ENCODE peak calls at places on chromosomes 13 and 19, in six cellular contexts. One of them, this sample, is unnamed.

GRCh38 chr13:43389573-43389972 is 366.2 kb downstream of the DNAJC15 start:
- DNase-seq in left ventricle myocardium inferior: no peak
- DNase-seq in left lung: no peak
- DNase-seq in endothelial cell of umbilical vein: no peak
- DNase-seq in A549: no peak
- DNase-seq in CD8-positive, alpha-beta T cell: no peak
- DNase-seq in this sample: no peak

GRCh38 chr13:27425918-27426630 is 1.7 kb downstream of the GTF3A start:
- DNase-seq in CD8-positive, alpha-beta T cell: peak; percentile 83
- DNase-seq in left ventricle myocardium inferior: peak; percentile 59
- DNase-seq in endothelial cell of umbilical vein: peak; percentile 84
- DNase-seq in A549: peak; percentile 80
- DNase-seq in left lung: peak; percentile 86
- DNase-seq in this sample: peak; percentile 92

GRCh38 chr13:44876782-44877324 is 112.4 kb downstream of the NUFIP1 start:
- DNase-seq in endothelial cell of umbilical vein: no peak
- DNase-seq in left lung: no peak
- DNase-seq in left ventricle myocardium inferior: no peak
- DNase-seq in A549: peak; percentile 26
- DNase-seq in CD8-positive, alpha-beta T cell: no peak
- DNase-seq in this sample: no peak

GRCh38 chr19:51777570-51778460 is 16.8 kb downstream of the FPR2 start:
- DNase-seq in left ventricle myocardium inferior: peak; percentile 67
- DNase-seq in left lung: no peak
- DNase-seq in endothelial cell of umbilical vein: peak; percentile 52
- DNase-seq in CD8-positive, alpha-beta T cell: peak; percentile 51
- DNase-seq in A549: peak; percentile 85
- DNase-seq in this sample: peak; percentile 84

GRCh38 chr19:3095375-3096191 is 1.4 kb downstream of the GNA11 start:
- DNase-seq in A549: no peak
- DNase-seq in CD8-positive, alpha-beta T cell: peak; percentile 58
- DNase-seq in left lung: peak; percentile 76
- DNase-seq in endothelial cell of umbilical vein: no peak
- DNase-seq in left ventricle myocardium inferior: no peak
- DNase-seq in this sample: peak; percentile 77

GRCh38 chr13:101019126-101019525 is 344.5 kb upstream of the TMTC4 start:
- DNase-seq in left lung: no peak
- DNase-seq in endothelial cell of umbilical vein: no peak
- DNase-seq in A549: no peak
- DNase-seq in CD8-positive, alpha-beta T cell: no peak
- DNase-seq in left ventricle myocardium inferior: no peak
- DNase-seq in this sample: no peak

GRCh38 chr19:33756177-33756576 is 40.5 kb upstream of the KCTD15 start:
- DNase-seq in left lung: no peak
- DNase-seq in CD8-positive, alpha-beta T cell: no peak
- DNase-seq in left ventricle myocardium inferior: no peak
- DNase-seq in endothelial cell of umbilical vein: no peak
- DNase-seq in A549: no peak
- DNase-seq in this sample: no peak

GRCh38 chr13:105410602-105411001 is 1124.9 kb downstream of the EFNB2 start:
- DNase-seq in A549: peak; percentile 45
- DNase-seq in endothelial cell of umbilical vein: peak; percentile 52
- DNase-seq in left lung: peak; percentile 79
- DNase-seq in CD8-positive, alpha-beta T cell: no peak
- DNase-seq in left ventricle myocardium inferior: peak; percentile 47
- DNase-seq in this sample: peak; percentile 75

GRCh38 chr13:114112826-114113322 is 19.5 kb downstream of the RASA3 start:
- DNase-seq in CD8-positive, alpha-beta T cell: no peak
- DNase-seq in endothelial cell of umbilical vein: no peak
- DNase-seq in left lung: no peak
- DNase-seq in A549: no peak
- DNase-seq in left ventricle myocardium inferior: no peak
- DNase-seq in this sample: peak; percentile 63

GRCh38 chr19:49746206-49746958 is 16.7 kb downstream of the TSKS start:
- DNase-seq in endothelial cell of umbilical vein: peak; percentile 70
- DNase-seq in A549: peak; percentile 85
- DNase-seq in left ventricle myocardium inferior: peak; percentile 38
- DNase-seq in CD8-positive, alpha-beta T cell: no peak
- DNase-seq in left lung: peak; percentile 87
- DNase-seq in this sample: peak; percentile 83

GRCh38 chr19:36573948-36574726 is 1.0 kb upstream of the ZNF529 start:
- DNase-seq in endothelial cell of umbilical vein: peak; percentile 49
- DNase-seq in CD8-positive, alpha-beta T cell: no peak
- DNase-seq in left lung: no peak
- DNase-seq in left ventricle myocardium inferior: no peak
- DNase-seq in A549: no peak
- DNase-seq in this sample: no peak

DNA sequence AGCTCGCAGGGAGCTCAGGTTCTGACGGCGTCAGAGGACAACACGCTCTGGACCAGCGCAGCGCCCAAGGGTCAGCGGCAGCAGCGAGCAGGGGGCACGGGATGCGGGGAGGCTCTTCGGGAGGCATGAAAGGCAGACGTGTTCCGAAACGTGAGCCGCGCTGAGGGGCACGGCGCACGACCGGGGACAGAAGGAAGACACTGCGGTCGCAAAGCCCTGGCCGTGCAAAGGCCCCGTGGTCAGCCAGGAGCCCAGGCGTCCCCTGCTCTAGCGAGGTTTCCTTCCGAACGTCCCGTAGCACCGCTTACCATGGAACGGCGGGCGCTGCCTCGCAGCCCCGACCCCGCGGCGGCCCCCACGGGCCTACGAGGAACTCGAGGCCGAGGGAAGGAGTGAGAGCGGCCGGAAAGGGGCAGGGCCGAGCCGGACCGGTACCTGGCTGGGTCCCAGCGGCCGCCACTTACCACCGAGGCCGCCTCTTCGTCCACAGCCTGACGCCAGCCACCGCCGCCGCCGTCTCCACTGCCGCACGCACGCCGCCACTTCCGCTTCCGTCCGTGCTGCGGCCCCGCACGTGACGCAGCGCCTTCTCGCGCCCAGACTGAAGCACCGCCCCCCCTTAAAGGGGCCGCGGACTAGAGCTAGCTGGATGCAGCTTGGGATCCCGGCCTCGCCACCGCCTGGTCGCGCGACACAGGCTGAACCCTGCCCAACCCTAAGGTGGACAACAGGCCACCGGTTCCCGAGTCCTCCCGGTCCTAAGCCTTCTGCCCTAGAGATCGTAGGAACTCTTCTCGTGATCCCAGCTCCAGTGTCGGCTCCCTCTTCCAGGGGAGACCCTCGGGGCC is 9.4 kb downstream of the ABHD17A start:
- DNase-seq in left lung: peak; percentile 99
- DNase-seq in A549: peak; percentile 89
- DNase-seq in CD8-positive, alpha-beta T cell: peak; percentile 90
- DNase-seq in endothelial cell of umbilical vein: peak; percentile 91
- DNase-seq in left ventricle myocardium inferior: peak; percentile 93
- DNase-seq in this sample: peak; percentile 99
- TF ChIP-seq CTCF in left lung: no peak
- TF ChIP-seq CTCF in A549: no peak
- TF ChIP-seq CTCF in CD8-positive, alpha-beta T cell: no peak
- TF ChIP-seq CTCF in endothelial cell of umbilical vein: no peak
- TF ChIP-seq CTCF in left ventricle myocardium inferior: no peak
- TF ChIP-seq CTCF in this sample: no peak

GRCh38 chr19:19064811-19065745 is 1.3 kb downstream of the SLC25A42 start:
- DNase-seq in left ventricle myocardium inferior: no peak
- DNase-seq in A549: no peak
- DNase-seq in endothelial cell of umbilical vein: peak; percentile 28
- DNase-seq in left lung: no peak
- DNase-seq in CD8-positive, alpha-beta T cell: peak; percentile 55
- DNase-seq in this sample: peak; percentile 87
- H3K4me1 ChIP-seq in left ventricle myocardium inferior: peaks cover 91% of the 10 kb centered on the region
- H3K4me1 ChIP-seq in A549: peaks cover 20% of the 10 kb centered on the region
- H3K4me1 ChIP-seq in endothelial cell of umbilical vein: peaks cover 21% of the 10 kb centered on the region
- H3K4me1 ChIP-seq in left lung: peaks cover 36% of the 10 kb centered on the region
- H3K4me1 ChIP-seq in CD8-positive, alpha-beta T cell: peaks cover 29% of the 10 kb centered on the region
- H3K4me1 ChIP-seq in this sample: peaks cover 50% of the 10 kb centered on the region

GRCh38 chr13:19123502-19123901 is 58.1 kb downstream of the TUBA3C start:
- DNase-seq in left lung: no peak
- DNase-seq in left ventricle myocardium inferior: no peak
- DNase-seq in endothelial cell of umbilical vein: no peak
- DNase-seq in CD8-positive, alpha-beta T cell: no peak
- DNase-seq in A549: no peak
- DNase-seq in this sample: no peak
- H3K9me3 ChIP-seq in left lung: no peaks in the 10 kb centered on the region
- H3K9me3 ChIP-seq in left ventricle myocardium inferior: no peaks in the 10 kb centered on the region
- H3K9me3 ChIP-seq in endothelial cell of umbilical vein: peaks cover 2% of the 10 kb centered on the region
- H3K9me3 ChIP-seq in CD8-positive, alpha-beta T cell: no peaks in the 10 kb centered on the region
- H3K9me3 ChIP-seq in A549: no peaks in the 10 kb centered on the region
- H3K9me3 ChIP-seq in this sample: no peaks in the 10 kb centered on the region

GRCh38 chr19:42697884-42698283 is 42.4 kb downstream of the PSG3 start:
- DNase-seq in endothelial cell of umbilical vein: no peak
- DNase-seq in left lung: peak; percentile 76
- DNase-seq in A549: no peak
- DNase-seq in CD8-positive, alpha-beta T cell: no peak
- DNase-seq in left ventricle myocardium inferior: no peak
- DNase-seq in this sample: no peak

GRCh38 chr19:42695811-42696503 is 44.3 kb downstream of the PSG3 start:
- DNase-seq in CD8-positive, alpha-beta T cell: no peak
- DNase-seq in left lung: no peak
- DNase-seq in A549: peak; percentile 26
- DNase-seq in left ventricle myocardium inferior: no peak
- DNase-seq in endothelial cell of umbilical vein: no peak
- DNase-seq in this sample: no peak

GRCh38 chr19:42693760-42694350 is 46.4 kb downstream of the PSG3 start:
- DNase-seq in endothelial cell of umbilical vein: no peak
- DNase-seq in A549: peak; percentile 85
- DNase-seq in left lung: no peak
- DNase-seq in left ventricle myocardium inferior: no peak
- DNase-seq in CD8-positive, alpha-beta T cell: no peak
- DNase-seq in this sample: no peak
- TF ChIP-seq CTCF in endothelial cell of umbilical vein: no peak
- TF ChIP-seq CTCF in A549: peak; percentile 99
- TF ChIP-seq CTCF in left lung: no peak
- TF ChIP-seq CTCF in left ventricle myocardium inferior: peak; percentile 38
- TF ChIP-seq CTCF in CD8-positive, alpha-beta T cell: no peak
- TF ChIP-seq CTCF in this sample: no peak

GRCh38 chr19:1841209-1841924 is 6.9 kb downstream of the REXO1 start:
- DNase-seq in CD8-positive, alpha-beta T cell: no peak
- DNase-seq in left ventricle myocardium inferior: no peak
- DNase-seq in endothelial cell of umbilical vein: no peak
- DNase-seq in A549: no peak
- DNase-seq in left lung: no peak
- DNase-seq in this sample: no peak
- H3K4me1 ChIP-seq in CD8-positive, alpha-beta T cell: peaks cover 52% of the 10 kb centered on the region
- H3K4me1 ChIP-seq in left ventricle myocardium inferior: peaks cover 100% of the 10 kb centered on the region
- H3K4me1 ChIP-seq in endothelial cell of umbilical vein: peaks cover 16% of the 10 kb centered on the region
- H3K4me1 ChIP-seq in A549: peaks cover 7% of the 10 kb centered on the region
- H3K4me1 ChIP-seq in left lung: peaks cover 89% of the 10 kb centered on the region
- H3K4me1 ChIP-seq in this sample: peaks cover 98% of the 10 kb centered on the region

This sample was measured in spleen.